ENCODE peak calls at places on chromosomes 11 and 22, in nine cellular contexts. One of them, this sample, is unnamed. For H3K36me3, the result is how much of the 10 kb centered on the place peaks cover.

GRCh38 chr11:125494987-125495725 is 909 bp downstream of the FEZ1 start:
- DNase-seq in GM23248: peak
- DNase-seq in tibial artery: peak
- DNase-seq in adrenal gland: peak
- DNase-seq in heart right ventricle: peak
- DNase-seq in brain microvascular endothelial cell: no peak
- DNase-seq in left ventricle myocardium inferior: peak
- DNase-seq in lower lobe of right lung: no peak
- DNase-seq in OCI-LY7: no peak
- DNase-seq in this sample: peak

GRCh38 chr11:7484645-7485044 is 661 bp upstream of the OLFML1 start:
- DNase-seq in left ventricle myocardium inferior: no peak
- DNase-seq in brain microvascular endothelial cell: no peak
- DNase-seq in heart right ventricle: no peak
- DNase-seq in OCI-LY7: no peak
- DNase-seq in adrenal gland: no peak
- DNase-seq in lower lobe of right lung: no peak
- DNase-seq in tibial artery: no peak
- DNase-seq in GM23248: no peak
- DNase-seq in this sample: no peak

GRCh38 chr11:92308366-92308765 is 83.7 kb downstream of the FAT3 start:
- DNase-seq in left ventricle myocardium inferior: no peak
- DNase-seq in brain microvascular endothelial cell: no peak
- DNase-seq in OCI-LY7: no peak
- DNase-seq in lower lobe of right lung: no peak
- DNase-seq in adrenal gland: no peak
- DNase-seq in GM23248: no peak
- DNase-seq in tibial artery: no peak
- DNase-seq in heart right ventricle: no peak
- DNase-seq in this sample: no peak

GRCh38 chr11:73521621-73522020 is 76.3 kb downstream of the FAM168A start:
- DNase-seq in OCI-LY7: no peak
- DNase-seq in left ventricle myocardium inferior: no peak
- DNase-seq in GM23248: peak
- DNase-seq in adrenal gland: no peak
- DNase-seq in heart right ventricle: no peak
- DNase-seq in brain microvascular endothelial cell: peak
- DNase-seq in tibial artery: no peak
- DNase-seq in lower lobe of right lung: no peak
- DNase-seq in this sample: no peak

GRCh38 chr11:8959546-8960166 is 4.6 kb downstream of the TMEM9B start:
- DNase-seq in GM23248: peak
- DNase-seq in OCI-LY7: peak
- DNase-seq in adrenal gland: no peak
- DNase-seq in heart right ventricle: no peak
- DNase-seq in tibial artery: no peak
- DNase-seq in lower lobe of right lung: no peak
- DNase-seq in brain microvascular endothelial cell: peak
- DNase-seq in left ventricle myocardium inferior: no peak
- DNase-seq in this sample: no peak

GRCh38 chr11:127073621-127074020 is 73.1 kb upstream of the KIRREL3 start:
- DNase-seq in heart right ventricle: no peak
- DNase-seq in left ventricle myocardium inferior: no peak
- DNase-seq in GM23248: peak
- DNase-seq in OCI-LY7: no peak
- DNase-seq in brain microvascular endothelial cell: no peak
- DNase-seq in adrenal gland: no peak
- DNase-seq in tibial artery: no peak
- DNase-seq in lower lobe of right lung: no peak
- DNase-seq in this sample: no peak

GRCh38 chr11:123362941-123363340 is 67.1 kb upstream of the GRAMD1B start:
- DNase-seq in tibial artery: no peak
- DNase-seq in brain microvascular endothelial cell: no peak
- DNase-seq in left ventricle myocardium inferior: no peak
- DNase-seq in lower lobe of right lung: no peak
- DNase-seq in heart right ventricle: no peak
- DNase-seq in OCI-LY7: peak
- DNase-seq in GM23248: peak
- DNase-seq in adrenal gland: no peak
- DNase-seq in this sample: no peak

GRCh38 chr22:21726650-21727049 is 8.9 kb downstream of the YPEL1 start:
- DNase-seq in adrenal gland: no peak
- DNase-seq in lower lobe of right lung: no peak
- DNase-seq in left ventricle myocardium inferior: no peak
- DNase-seq in heart right ventricle: no peak
- DNase-seq in tibial artery: no peak
- DNase-seq in OCI-LY7: peak
- DNase-seq in GM23248: no peak
- DNase-seq in brain microvascular endothelial cell: no peak
- DNase-seq in this sample: no peak

GRCh38 chr22:47066616-47066905 is 304.1 kb downstream of the TBC1D22A start:
- DNase-seq in left ventricle myocardium inferior: no peak
- DNase-seq in lower lobe of right lung: no peak
- DNase-seq in brain microvascular endothelial cell: no peak
- DNase-seq in tibial artery: no peak
- DNase-seq in heart right ventricle: no peak
- DNase-seq in GM23248: no peak
- DNase-seq in adrenal gland: no peak
- DNase-seq in OCI-LY7: no peak
- DNase-seq in this sample: no peak

GRCh38 chr22:30521368-30522156 is 16.1 kb upstream of the SEC14L4 start:
- DNase-seq in left ventricle myocardium inferior: no peak
- DNase-seq in adrenal gland: no peak
- DNase-seq in lower lobe of right lung: no peak
- DNase-seq in brain microvascular endothelial cell: no peak
- DNase-seq in tibial artery: no peak
- DNase-seq in heart right ventricle: no peak
- DNase-seq in OCI-LY7: no peak
- DNase-seq in GM23248: no peak
- DNase-seq in this sample: no peak

GRCh38 chr11:13831707-13832106 is 130.8 kb upstream of the SPON1 start:
- DNase-seq in left ventricle myocardium inferior: no peak
- DNase-seq in lower lobe of right lung: no peak
- DNase-seq in GM23248: no peak
- DNase-seq in brain microvascular endothelial cell: no peak
- DNase-seq in OCI-LY7: peak
- DNase-seq in adrenal gland: no peak
- DNase-seq in heart right ventricle: no peak
- DNase-seq in tibial artery: no peak
- DNase-seq in this sample: no peak

GRCh38 chr11:776459-777287 is 614 bp downstream of the GATD1 start:
- DNase-seq in OCI-LY7: peak
- DNase-seq in lower lobe of right lung: peak
- DNase-seq in adrenal gland: peak
- DNase-seq in tibial artery: no peak
- DNase-seq in heart right ventricle: peak
- DNase-seq in left ventricle myocardium inferior: no peak
- DNase-seq in brain microvascular endothelial cell: no peak
- DNase-seq in GM23248: peak
- DNase-seq in this sample: peak

GRCh38 chr22:33361581-33361980 is 303.4 kb upstream of the SYN3 start:
- DNase-seq in GM23248: peak
- DNase-seq in heart right ventricle: no peak
- DNase-seq in tibial artery: no peak
- DNase-seq in OCI-LY7: peak
- DNase-seq in left ventricle myocardium inferior: no peak
- DNase-seq in adrenal gland: no peak
- DNase-seq in lower lobe of right lung: no peak
- DNase-seq in brain microvascular endothelial cell: peak
- DNase-seq in this sample: no peak

GRCh38 chr11:133040289-133040893 is 491.9 kb downstream of the OPCML start:
- DNase-seq in lower lobe of right lung: no peak
- DNase-seq in tibial artery: no peak
- DNase-seq in adrenal gland: no peak
- DNase-seq in brain microvascular endothelial cell: no peak
- DNase-seq in OCI-LY7: no peak
- DNase-seq in left ventricle myocardium inferior: no peak
- DNase-seq in GM23248: peak
- DNase-seq in heart right ventricle: no peak
- DNase-seq in this sample: no peak

GRCh38 chr11:15688351-15688792 is 573.6 kb downstream of the INSC start:
- DNase-seq in GM23248: peak
- DNase-seq in heart right ventricle: peak
- DNase-seq in adrenal gland: peak
- DNase-seq in lower lobe of right lung: no peak
- DNase-seq in tibial artery: peak
- DNase-seq in brain microvascular endothelial cell: peak
- DNase-seq in left ventricle myocardium inferior: peak
- DNase-seq in OCI-LY7: no peak
- DNase-seq in this sample: peak

GRCh38 chr22:40216041-40216756 is 38.5 kb downstream of the TNRC6B start:
- DNase-seq in brain microvascular endothelial cell: no peak
- DNase-seq in left ventricle myocardium inferior: no peak
- DNase-seq in adrenal gland: no peak
- DNase-seq in lower lobe of right lung: no peak
- DNase-seq in tibial artery: no peak
- DNase-seq in GM23248: no peak
- DNase-seq in heart right ventricle: no peak
- DNase-seq in OCI-LY7: peak
- DNase-seq in this sample: no peak

DNA sequence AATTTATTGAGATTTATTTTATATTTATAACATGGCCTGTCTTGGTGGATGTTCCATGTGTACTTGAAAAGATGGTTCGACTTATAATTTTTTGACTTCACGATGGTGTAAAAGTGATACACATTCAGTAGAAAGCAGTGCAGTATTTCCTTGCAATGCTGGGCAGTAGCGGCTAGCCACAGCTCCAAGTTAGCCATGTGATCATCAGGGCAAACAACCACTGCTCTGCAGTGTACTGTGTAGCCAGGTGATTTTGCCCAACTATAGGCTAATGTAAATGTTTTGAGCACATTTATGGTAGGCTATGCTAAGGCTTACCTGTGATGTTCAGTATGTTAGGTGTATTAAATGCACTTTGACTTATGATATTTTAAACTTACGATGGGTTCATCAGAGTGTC is 52.4 kb downstream of the PDHX start:
- DNase-seq in tibial artery: no peak
- DNase-seq in lower lobe of right lung: no peak
- DNase-seq in left ventricle myocardium inferior: no peak
- DNase-seq in GM23248: no peak
- DNase-seq in heart right ventricle: no peak
- DNase-seq in adrenal gland: no peak
- DNase-seq in brain microvascular endothelial cell: no peak
- DNase-seq in OCI-LY7: no peak
- DNase-seq in this sample: no peak
- H3K36me3 ChIP-seq in tibial artery: under half
- H3K36me3 ChIP-seq in lower lobe of right lung: under half
- H3K36me3 ChIP-seq in left ventricle myocardium inferior: half or more
- H3K36me3 ChIP-seq in GM23248: under half
- H3K36me3 ChIP-seq in heart right ventricle: half or more
- H3K36me3 ChIP-seq in adrenal gland: under half
- H3K36me3 ChIP-seq in brain microvascular endothelial cell: under half
- H3K36me3 ChIP-seq in OCI-LY7: under half
- H3K36me3 ChIP-seq in this sample: under half

DNA sequence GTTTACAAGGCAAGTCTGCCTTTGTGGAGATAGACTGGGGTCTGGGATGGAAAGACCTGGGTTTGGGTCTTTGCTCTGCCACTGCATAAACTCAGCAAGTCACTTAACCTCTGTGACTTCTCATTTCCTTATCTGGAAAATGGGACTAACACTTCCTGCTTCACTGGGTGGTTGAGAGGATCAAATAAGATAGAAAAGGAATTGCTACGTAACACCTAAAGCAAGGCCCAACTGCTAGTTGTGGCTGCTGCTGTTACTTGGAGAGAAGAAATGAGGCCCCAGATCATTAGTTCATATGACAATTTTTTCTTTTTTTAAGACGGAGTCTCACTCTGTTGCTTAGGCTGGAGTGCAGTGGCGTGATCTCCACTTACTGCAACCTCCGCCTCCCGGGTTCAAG is 5.9 kb downstream of the PTPRJ start:
- DNase-seq in GM23248: no peak
- DNase-seq in tibial artery: no peak
- DNase-seq in adrenal gland: no peak
- DNase-seq in lower lobe of right lung: no peak
- DNase-seq in heart right ventricle: no peak
- DNase-seq in OCI-LY7: no peak
- DNase-seq in left ventricle myocardium inferior: no peak
- DNase-seq in brain microvascular endothelial cell: no peak
- DNase-seq in this sample: no peak
- H3K27ac ChIP-seq in GM23248: no peak
- H3K27ac ChIP-seq in tibial artery: no peak
- H3K27ac ChIP-seq in adrenal gland: no peak
- H3K27ac ChIP-seq in lower lobe of right lung: no peak
- H3K27ac ChIP-seq in heart right ventricle: no peak
- H3K27ac ChIP-seq in OCI-LY7: no peak
- H3K27ac ChIP-seq in left ventricle myocardium inferior: no peak
- H3K27ac ChIP-seq in brain microvascular endothelial cell: no peak
- H3K27ac ChIP-seq in this sample: no peak

GRCh38 chr11:70954471-70954870 is 297.9 kb downstream of the SHANK2 start:
- DNase-seq in OCI-LY7: no peak
- DNase-seq in brain microvascular endothelial cell: no peak
- DNase-seq in tibial artery: no peak
- DNase-seq in lower lobe of right lung: no peak
- DNase-seq in left ventricle myocardium inferior: no peak
- DNase-seq in adrenal gland: no peak
- DNase-seq in heart right ventricle: peak
- DNase-seq in GM23248: no peak
- DNase-seq in this sample: no peak
- H3K36me3 ChIP-seq in OCI-LY7: under half
- H3K36me3 ChIP-seq in brain microvascular endothelial cell: under half
- H3K36me3 ChIP-seq in tibial artery: under half
- H3K36me3 ChIP-seq in lower lobe of right lung: under half
- H3K36me3 ChIP-seq in left ventricle myocardium inferior: under half
- H3K36me3 ChIP-seq in adrenal gland: under half
- H3K36me3 ChIP-seq in heart right ventricle: under half
- H3K36me3 ChIP-seq in GM23248: under half
- H3K36me3 ChIP-seq in this sample: under half

GRCh38 chr11:44816761-44817160 is 90.0 kb downstream of the TSPAN18 start:
- DNase-seq in brain microvascular endothelial cell: no peak
- DNase-seq in OCI-LY7: no peak
- DNase-seq in GM23248: no peak
- DNase-seq in tibial artery: no peak
- DNase-seq in adrenal gland: no peak
- DNase-seq in left ventricle myocardium inferior: no peak
- DNase-seq in lower lobe of right lung: no peak
- DNase-seq in heart right ventricle: no peak
- DNase-seq in this sample: no peak

GRCh38 chr11:44814881-44815592 is 88.3 kb downstream of the TSPAN18 start:
- DNase-seq in GM23248: peak
- DNase-seq in heart right ventricle: no peak
- DNase-seq in adrenal gland: no peak
- DNase-seq in lower lobe of right lung: no peak
- DNase-seq in brain microvascular endothelial cell: no peak
- DNase-seq in tibial artery: no peak
- DNase-seq in OCI-LY7: no peak
- DNase-seq in left ventricle myocardium inferior: no peak
- DNase-seq in this sample: no peak

GRCh38 chr11:44818110-44818509 is 91.3 kb downstream of the TSPAN18 start:
- DNase-seq in GM23248: no peak
- DNase-seq in brain microvascular endothelial cell: no peak
- DNase-seq in OCI-LY7: no peak
- DNase-seq in tibial artery: no peak
- DNase-seq in lower lobe of right lung: no peak
- DNase-seq in adrenal gland: no peak
- DNase-seq in heart right ventricle: no peak
- DNase-seq in left ventricle myocardium inferior: no peak
- DNase-seq in this sample: no peak

GRCh38 chr11:44815917-44816456 is 89.2 kb downstream of the TSPAN18 start:
- DNase-seq in brain microvascular endothelial cell: no peak
- DNase-seq in OCI-LY7: no peak
- DNase-seq in left ventricle myocardium inferior: no peak
- DNase-seq in adrenal gland: no peak
- DNase-seq in GM23248: no peak
- DNase-seq in lower lobe of right lung: no peak
- DNase-seq in tibial artery: no peak
- DNase-seq in heart right ventricle: no peak
- DNase-seq in this sample: no peak

GRCh38 chr11:44817207-44817944 is 90.6 kb downstream of the TSPAN18 start:
- DNase-seq in adrenal gland: no peak
- DNase-seq in OCI-LY7: no peak
- DNase-seq in GM23248: peak
- DNase-seq in heart right ventricle: no peak
- DNase-seq in tibial artery: no peak
- DNase-seq in brain microvascular endothelial cell: no peak
- DNase-seq in left ventricle myocardium inferior: no peak
- DNase-seq in lower lobe of right lung: no peak
- DNase-seq in this sample: no peak
- H3K27ac ChIP-seq in adrenal gland: no peak
- H3K27ac ChIP-seq in OCI-LY7: no peak
- H3K27ac ChIP-seq in GM23248: no peak
- H3K27ac ChIP-seq in heart right ventricle: peak
- H3K27ac ChIP-seq in tibial artery: no peak
- H3K27ac ChIP-seq in brain microvascular endothelial cell: no peak
- H3K27ac ChIP-seq in left ventricle myocardium inferior: peak
- H3K27ac ChIP-seq in lower lobe of right lung: no peak
- H3K27ac ChIP-seq in this sample: no peak

This sample was measured in psoas muscle.